ENCODE peak calls at places on chromosomes 12 and 14, in four cellular contexts. X is stomach, W is PC-9, O is DND-41. B is an unnamed sample. For H3K27me3 and H3K36me3, the result is how much of the 10 kb centered on the place peaks cover.

GRCh38 chr14:90505531-90505930 is 108.7 kb downstream of the CALM1 start:
- DNase-seq in X (no peak), W (no peak), O (no peak), B (peak)

GRCh38 chr12:2082321-2082720 is 29.5 kb downstream of the CACNA1C start:
- DNase-seq in X (no peak), W (no peak), O (no peak), B (no peak)

GRCh38 chr14:70013269-70013873 is 134.2 kb downstream of the SMOC1 start:
- DNase-seq in X (peak), W (no peak), O (peak), B (peak)

GRCh38 chr12:90940872-90941499 is 14.0 kb downstream of the CCER1 start:
- DNase-seq in X (no peak), W (peak), O (no peak), B (no peak)

GRCh38 chr12:26872623-26873022 is 39.6 kb upstream of the ITPR2 start:
- DNase-seq in X (no peak), W (no peak), O (no peak), B (no peak)

GRCh38 chr14:90820958-90821357 is 4.7 kb upstream of the TTC7B start:
- DNase-seq in X (peak), W (no peak), O (peak), B (no peak)

GRCh38 chr12:108570743-108571603 is 8.6 kb downstream of the ISCU start:
- DNase-seq in X (no peak), W (no peak), O (peak), B (peak)

GRCh38 chr14:31895206-31895605 is 181.9 kb upstream of the ARHGAP5 start:
- DNase-seq in X (no peak), W (no peak), O (no peak), B (no peak)

GRCh38 chr12:75816892-75817291 is 214.7 kb downstream of the PHLDA1 start:
- DNase-seq in X (no peak), W (peak), O (no peak), B (no peak)

DNA sequence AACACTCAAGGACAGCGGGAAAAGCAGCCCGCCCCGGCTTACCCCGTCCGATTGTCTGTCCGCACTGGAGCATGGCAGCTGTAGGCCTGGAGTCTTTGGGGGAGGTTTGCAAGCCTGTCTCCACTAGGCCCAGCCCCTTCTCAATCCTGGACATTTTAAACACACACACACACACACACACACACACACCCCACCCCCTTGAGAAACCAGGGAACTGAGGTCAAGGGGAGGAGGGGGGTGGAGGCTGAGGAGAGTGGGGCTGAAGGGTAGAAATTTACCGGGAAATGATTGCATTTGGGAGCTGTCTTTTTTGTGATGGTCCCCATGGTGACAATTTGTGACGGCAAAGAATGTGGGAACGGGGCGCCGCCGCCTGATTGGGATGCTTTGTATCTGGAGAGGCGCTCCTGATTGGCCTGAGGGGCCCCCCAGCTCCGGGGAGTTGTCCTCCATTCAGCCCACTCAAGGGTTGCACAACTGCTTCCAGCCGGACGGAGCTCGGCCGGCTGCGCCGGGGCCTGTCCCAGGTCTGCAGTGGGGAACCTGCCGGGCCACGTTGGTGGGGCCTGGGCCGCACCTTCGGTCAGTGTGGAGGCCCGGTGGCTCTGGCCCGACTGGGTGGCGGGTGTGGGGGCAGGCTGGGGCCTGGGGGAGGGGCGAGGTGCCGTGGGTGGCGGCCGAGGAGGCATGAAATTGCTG is at the start of gene FAM181A:
- DNase-seq in X (no peak), W (no peak), O (no peak), B (peak)
- H3K4me3 ChIP-seq in X (no peak), W (no peak), O (no peak), B (no peak)

DNA sequence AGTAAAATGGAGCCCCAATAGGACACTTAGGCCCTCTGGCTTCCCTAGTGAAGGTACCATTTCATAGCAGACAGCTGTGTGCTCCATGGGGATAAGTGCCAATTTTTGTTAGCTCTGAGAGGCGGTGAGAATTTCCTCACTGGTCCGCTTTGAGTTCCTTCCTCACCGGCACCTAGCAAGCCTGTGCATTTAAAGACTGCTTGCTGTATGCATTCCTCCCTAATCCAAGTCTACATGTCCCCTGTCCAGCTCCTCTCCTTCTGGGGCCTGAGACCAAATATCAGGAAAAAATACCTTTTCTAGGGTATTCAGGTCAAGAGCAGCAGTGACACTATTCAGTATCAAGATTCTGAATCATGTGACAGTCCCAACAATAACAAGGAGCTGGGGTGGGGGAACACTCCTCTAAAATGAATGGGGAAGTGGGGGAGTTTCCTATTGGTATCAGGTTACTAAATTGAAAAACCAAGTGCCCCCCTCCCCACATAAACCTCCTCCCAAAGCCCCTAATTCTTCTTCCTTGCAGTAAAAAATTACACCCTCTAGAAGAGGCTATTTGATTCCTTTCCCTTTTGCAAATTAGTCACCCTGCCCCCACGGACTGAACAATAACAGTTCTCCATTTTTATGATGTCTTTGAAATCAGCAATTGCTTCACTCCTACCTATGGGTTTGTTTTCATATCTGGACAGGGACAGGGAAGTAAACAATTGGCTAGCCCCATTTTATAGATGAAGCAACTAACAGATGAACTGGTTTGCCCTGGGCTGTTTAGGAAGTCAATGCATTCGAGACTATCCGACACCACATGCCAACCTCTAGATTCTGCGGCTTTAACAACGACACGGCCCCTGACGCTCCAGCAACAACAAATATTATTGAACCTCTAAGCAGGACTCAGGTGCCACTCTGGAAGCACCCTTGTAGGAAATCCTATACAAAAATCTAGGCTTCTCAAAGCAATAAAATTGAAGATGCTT is 28.9 kb downstream of the BCL11B start:
- DNase-seq in X (no peak), W (no peak), O (no peak), B (no peak)
- H3K27me3 ChIP-seq in X (half or more), W (under half), O (under half), B (under half)

GRCh38 chr14:94044476-94045091 is 18.4 kb downstream of the OTUB2 start:
- DNase-seq in X (no peak), W (no peak), O (no peak), B (no peak)
- H3K36me3 ChIP-seq in X (under half), W (under half), O (half or more), B (under half)

GRCh38 chr12:110556705-110557104 is 26.4 kb downstream of the PPTC7 start:
- DNase-seq in X (no peak), W (no peak), O (no peak), B (no peak)
- H3K4me3 ChIP-seq in X (no peak), W (no peak), O (no peak), B (no peak)

GRCh38 chr12:4271433-4272013 is 2.0 kb upstream of the CCND2 start:
- DNase-seq in X (no peak), W (no peak), O (peak), B (no peak)

GRCh38 chr12:4272014-4272975 is 1.3 kb upstream of the CCND2 start:
- DNase-seq in X (peak), W (no peak), O (peak), B (peak)

GRCh38 chr12:4269279-4269991 is 4.1 kb upstream of the CCND2 start:
- DNase-seq in X (peak), W (no peak), O (peak), B (peak)

GRCh38 chr12:4270016-4270669 is 3.4 kb upstream of the CCND2 start:
- DNase-seq in X (no peak), W (no peak), O (peak), B (peak)

DNA sequence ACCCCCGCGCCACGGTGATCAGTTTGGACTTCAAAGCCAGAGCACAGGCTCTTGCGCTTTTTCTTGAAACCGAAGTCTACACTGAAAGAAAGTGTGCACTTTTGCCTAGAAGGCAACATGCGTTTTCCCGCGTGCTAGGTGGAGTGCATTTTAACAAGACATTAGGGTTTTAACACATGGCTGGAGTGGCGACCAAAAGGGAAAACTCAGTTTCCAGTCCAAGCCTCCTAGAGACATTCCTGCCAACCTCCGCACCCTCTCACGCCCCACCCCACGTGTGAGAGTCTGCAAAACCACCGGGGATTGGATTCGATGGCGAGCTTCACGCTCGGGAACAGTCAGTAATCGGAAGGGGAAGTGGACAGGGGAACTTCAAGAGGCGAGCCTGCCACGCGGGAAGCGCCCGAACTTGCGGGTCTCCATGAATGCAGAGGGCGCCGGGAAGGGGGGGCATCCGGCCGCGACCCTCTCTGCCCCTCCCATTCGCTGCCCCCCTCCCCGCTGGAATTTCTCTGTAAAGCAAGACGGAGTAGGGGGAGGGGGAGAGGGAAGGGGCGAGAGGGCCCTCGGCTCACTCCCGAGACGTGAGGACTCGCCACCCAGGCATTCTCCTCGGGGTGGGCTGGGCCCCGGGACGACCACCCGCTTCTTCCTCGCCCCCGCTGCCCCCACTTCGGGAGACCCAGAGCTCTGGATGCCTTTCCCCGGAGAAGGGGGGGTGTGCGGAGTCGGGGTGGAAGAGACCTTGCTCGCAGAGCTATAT is 2.7 kb upstream of the CCND2 start:
- DNase-seq in X (no peak), W (no peak), O (peak), B (peak)
- H3K27me3 ChIP-seq in X (half or more), W (half or more), O (half or more), B (under half)

DNA sequence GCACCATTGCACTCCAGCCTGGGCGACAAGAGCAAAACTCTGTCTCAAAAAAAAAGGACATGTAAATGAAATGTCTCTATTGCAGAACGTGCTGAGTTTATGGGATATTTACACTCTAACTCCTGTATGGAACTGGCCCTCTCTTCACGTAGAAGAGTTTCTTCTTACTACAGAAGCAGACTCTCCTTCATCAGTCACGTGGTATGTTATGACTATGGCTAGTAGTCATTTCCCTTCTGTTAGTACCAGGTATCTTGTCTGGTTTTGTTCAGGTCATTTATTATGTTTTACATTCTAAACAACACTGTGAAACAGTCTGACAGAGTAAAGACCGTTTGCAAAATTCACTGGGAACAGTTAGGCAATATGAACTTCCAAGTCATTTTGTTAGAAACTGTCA is 20.3 kb downstream of the KNTC1 start:
- DNase-seq in X (no peak), W (no peak), O (no peak), B (no peak)
- H3K36me3 ChIP-seq in X (under half), W (under half), O (half or more), B (under half)

GRCh38 chr12:69466867-69467266 is 3.3 kb upstream of the FRS2 start:
- DNase-seq in X (no peak), W (no peak), O (no peak), B (no peak)
- H3K4me3 ChIP-seq in X (no peak), W (no peak), O (no peak), B (no peak)

DNA sequence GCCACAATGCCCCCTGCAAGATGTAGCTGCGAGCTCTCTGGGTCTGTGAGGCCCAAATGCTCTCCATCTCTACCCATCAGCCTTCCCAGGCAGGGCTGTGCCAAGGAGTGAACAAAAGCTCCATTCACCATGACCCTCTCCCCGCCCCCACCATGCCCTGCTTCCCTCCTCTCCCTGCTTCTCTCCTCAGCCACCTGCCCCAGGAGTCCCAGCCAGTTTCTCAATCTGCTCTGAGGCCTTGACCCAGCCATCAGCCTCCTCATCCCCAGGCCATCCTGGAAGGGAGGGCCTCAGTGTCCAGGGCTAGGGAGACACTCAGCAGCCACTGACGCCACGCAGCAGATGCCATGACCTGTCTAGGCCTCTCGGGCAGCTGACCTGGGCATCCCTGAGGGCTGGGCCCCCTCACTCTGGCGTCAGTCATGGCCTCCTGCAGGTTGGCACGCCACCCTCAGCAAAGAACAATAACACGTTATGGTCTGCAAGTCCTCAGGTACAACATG is 8.5 kb upstream of the KRT5 start:
- DNase-seq in X (no peak), W (peak), O (no peak), B (no peak)
- H3K27me3 ChIP-seq in X (under half), W (under half), O (under half), B (under half)